ENCODE peak calls at places on chromosomes 5 and 9, in ten cellular contexts. One of them, this sample, is unnamed. For H3K4me1, the result is how much of the 10 kb centered on the place peaks cover.

GRCh38 chr9:131668439-131669233 is 71.2 kb downstream of the RAPGEF1 start:
- DNase-seq in kidney: no peak
- DNase-seq in psoas muscle: no peak
- DNase-seq in pancreas: peak
- DNase-seq in H9: no peak
- DNase-seq in heart left ventricle: peak
- DNase-seq in DND-41: peak
- DNase-seq in neural progenitor cell: no peak
- DNase-seq in lung: no peak
- DNase-seq in hepatocyte: peak
- DNase-seq in this sample: peak

GRCh38 chr5:83921794-83922193 is 201.1 kb upstream of the HAPLN1 start:
- DNase-seq in kidney: no peak
- DNase-seq in psoas muscle: no peak
- DNase-seq in pancreas: no peak
- DNase-seq in H9: no peak
- DNase-seq in heart left ventricle: no peak
- DNase-seq in DND-41: no peak
- DNase-seq in neural progenitor cell: no peak
- DNase-seq in lung: no peak
- DNase-seq in hepatocyte: no peak
- DNase-seq in this sample: no peak

GRCh38 chr5:172659909-172660628 is 19.0 kb downstream of the NEURL1B start:
- DNase-seq in kidney: peak
- DNase-seq in psoas muscle: peak
- DNase-seq in pancreas: peak
- DNase-seq in H9: peak
- DNase-seq in heart left ventricle: peak
- DNase-seq in DND-41: no peak
- DNase-seq in neural progenitor cell: peak
- DNase-seq in lung: peak
- DNase-seq in hepatocyte: peak
- DNase-seq in this sample: peak

GRCh38 chr5:93532370-93532769 is 48.6 kb downstream of the NR2F1-AS1 start:
- DNase-seq in kidney: peak
- DNase-seq in psoas muscle: peak
- DNase-seq in pancreas: peak
- DNase-seq in H9: no peak
- DNase-seq in heart left ventricle: peak
- DNase-seq in DND-41: no peak
- DNase-seq in neural progenitor cell: peak
- DNase-seq in lung: peak
- DNase-seq in hepatocyte: peak
- DNase-seq in this sample: no peak

GRCh38 chr9:132780230-132781007 is 97.7 kb downstream of the AK8 start:
- DNase-seq in kidney: no peak
- DNase-seq in psoas muscle: no peak
- DNase-seq in pancreas: no peak
- DNase-seq in H9: no peak
- DNase-seq in heart left ventricle: no peak
- DNase-seq in DND-41: no peak
- DNase-seq in neural progenitor cell: no peak
- DNase-seq in lung: no peak
- DNase-seq in hepatocyte: no peak
- DNase-seq in this sample: no peak

GRCh38 chr5:39156082-39156481 is 63.3 kb downstream of the FYB1 start:
- DNase-seq in kidney: no peak
- DNase-seq in psoas muscle: no peak
- DNase-seq in pancreas: no peak
- DNase-seq in H9: no peak
- DNase-seq in heart left ventricle: no peak
- DNase-seq in DND-41: no peak
- DNase-seq in neural progenitor cell: no peak
- DNase-seq in lung: no peak
- DNase-seq in hepatocyte: no peak
- DNase-seq in this sample: no peak

GRCh38 chr5:176405656-176406435 is 10.5 kb downstream of the CLTB start:
- DNase-seq in kidney: no peak
- DNase-seq in psoas muscle: no peak
- DNase-seq in pancreas: no peak
- DNase-seq in H9: peak
- DNase-seq in heart left ventricle: no peak
- DNase-seq in DND-41: no peak
- DNase-seq in neural progenitor cell: peak
- DNase-seq in lung: no peak
- DNase-seq in hepatocyte: peak
- DNase-seq in this sample: peak

GRCh38 chr9:84829997-84830696 is 160.6 kb downstream of the NTRK2 start:
- DNase-seq in kidney: no peak
- DNase-seq in psoas muscle: no peak
- DNase-seq in pancreas: no peak
- DNase-seq in H9: no peak
- DNase-seq in heart left ventricle: no peak
- DNase-seq in DND-41: no peak
- DNase-seq in neural progenitor cell: no peak
- DNase-seq in lung: no peak
- DNase-seq in hepatocyte: no peak
- DNase-seq in this sample: no peak

GRCh38 chr5:147487031-147487750 is 22.7 kb downstream of the DPYSL3 start:
- DNase-seq in kidney: no peak
- DNase-seq in psoas muscle: no peak
- DNase-seq in pancreas: no peak
- DNase-seq in H9: no peak
- DNase-seq in heart left ventricle: no peak
- DNase-seq in DND-41: no peak
- DNase-seq in neural progenitor cell: no peak
- DNase-seq in lung: no peak
- DNase-seq in hepatocyte: no peak
- DNase-seq in this sample: no peak
- H3K4me1 ChIP-seq in kidney: under half
- H3K4me1 ChIP-seq in psoas muscle: under half
- H3K4me1 ChIP-seq in pancreas: under half
- H3K4me1 ChIP-seq in H9: under half
- H3K4me1 ChIP-seq in heart left ventricle: half or more
- H3K4me1 ChIP-seq in DND-41: under half
- H3K4me1 ChIP-seq in neural progenitor cell: half or more
- H3K4me1 ChIP-seq in lung: under half
- H3K4me1 ChIP-seq in hepatocyte: under half
- H3K4me1 ChIP-seq in this sample: under half

GRCh38 chr5:14590949-14591348 is 9.4 kb downstream of the OTULINL start:
- DNase-seq in kidney: no peak
- DNase-seq in psoas muscle: no peak
- DNase-seq in pancreas: no peak
- DNase-seq in H9: no peak
- DNase-seq in heart left ventricle: no peak
- DNase-seq in DND-41: no peak
- DNase-seq in neural progenitor cell: no peak
- DNase-seq in lung: no peak
- DNase-seq in hepatocyte: no peak
- DNase-seq in this sample: no peak

GRCh38 chr5:14587143-14587542 is 5.6 kb downstream of the OTULINL start:
- DNase-seq in kidney: no peak
- DNase-seq in psoas muscle: peak
- DNase-seq in pancreas: no peak
- DNase-seq in H9: no peak
- DNase-seq in heart left ventricle: peak
- DNase-seq in DND-41: no peak
- DNase-seq in neural progenitor cell: no peak
- DNase-seq in lung: peak
- DNase-seq in hepatocyte: no peak
- DNase-seq in this sample: no peak

GRCh38 chr5:14588145-14588544 is 6.6 kb downstream of the OTULINL start:
- DNase-seq in kidney: no peak
- DNase-seq in psoas muscle: no peak
- DNase-seq in pancreas: no peak
- DNase-seq in H9: no peak
- DNase-seq in heart left ventricle: no peak
- DNase-seq in DND-41: no peak
- DNase-seq in neural progenitor cell: no peak
- DNase-seq in lung: no peak
- DNase-seq in hepatocyte: no peak
- DNase-seq in this sample: no peak

GRCh38 chr5:14591548-14591947 is 10.0 kb downstream of the OTULINL start:
- DNase-seq in kidney: no peak
- DNase-seq in psoas muscle: no peak
- DNase-seq in pancreas: no peak
- DNase-seq in H9: no peak
- DNase-seq in heart left ventricle: no peak
- DNase-seq in DND-41: no peak
- DNase-seq in neural progenitor cell: no peak
- DNase-seq in lung: no peak
- DNase-seq in hepatocyte: peak
- DNase-seq in this sample: no peak

GRCh38 chr5:14588758-14589543 is 7.4 kb downstream of the OTULINL start:
- DNase-seq in kidney: no peak
- DNase-seq in psoas muscle: no peak
- DNase-seq in pancreas: no peak
- DNase-seq in H9: no peak
- DNase-seq in heart left ventricle: no peak
- DNase-seq in DND-41: no peak
- DNase-seq in neural progenitor cell: no peak
- DNase-seq in lung: peak
- DNase-seq in hepatocyte: peak
- DNase-seq in this sample: no peak
- H3K4me1 ChIP-seq in kidney: under half
- H3K4me1 ChIP-seq in psoas muscle: under half
- H3K4me1 ChIP-seq in pancreas: under half
- H3K4me1 ChIP-seq in H9: under half
- H3K4me1 ChIP-seq in heart left ventricle: under half
- H3K4me1 ChIP-seq in DND-41: under half
- H3K4me1 ChIP-seq in neural progenitor cell: under half
- H3K4me1 ChIP-seq in lung: under half
- H3K4me1 ChIP-seq in hepatocyte: under half
- H3K4me1 ChIP-seq in this sample: under half

DNA sequence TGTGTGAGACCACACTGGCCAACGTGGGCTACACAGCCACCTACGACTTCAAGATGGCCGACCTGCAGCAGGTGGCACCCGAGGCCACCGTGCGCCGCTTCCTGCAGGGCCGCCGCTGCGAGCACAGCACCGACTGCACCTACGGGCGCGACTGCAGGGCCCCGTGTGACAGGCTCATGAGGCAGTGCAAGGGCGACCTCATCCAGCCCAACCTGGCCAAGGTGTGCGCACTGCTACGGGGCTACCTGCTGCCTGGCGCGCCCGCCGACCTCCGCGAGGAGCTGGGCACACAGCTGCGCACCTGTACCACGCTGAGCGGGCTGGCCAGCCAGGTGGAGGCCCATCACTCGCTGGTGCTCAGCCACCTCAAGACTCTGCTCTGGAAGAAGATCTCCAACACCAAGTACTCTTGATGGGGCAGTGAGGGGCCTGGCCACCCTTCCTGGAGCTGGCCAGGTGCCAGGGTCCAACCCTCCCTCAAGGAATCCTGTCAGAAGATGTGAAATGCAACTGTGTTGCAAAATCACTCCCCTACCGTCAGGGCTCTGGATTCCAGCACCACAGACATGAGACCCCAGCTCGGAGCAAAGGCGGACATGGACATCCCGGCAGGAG is 11.1 kb downstream of the DIPK1B start:
- DNase-seq in kidney: no peak
- DNase-seq in psoas muscle: no peak
- DNase-seq in pancreas: peak
- DNase-seq in H9: no peak
- DNase-seq in heart left ventricle: no peak
- DNase-seq in DND-41: no peak
- DNase-seq in neural progenitor cell: no peak
- DNase-seq in lung: no peak
- DNase-seq in hepatocyte: no peak
- DNase-seq in this sample: no peak
- H3K4me1 ChIP-seq in kidney: under half
- H3K4me1 ChIP-seq in psoas muscle: under half
- H3K4me1 ChIP-seq in pancreas: under half
- H3K4me1 ChIP-seq in H9: under half
- H3K4me1 ChIP-seq in heart left ventricle: half or more
- H3K4me1 ChIP-seq in DND-41: under half
- H3K4me1 ChIP-seq in neural progenitor cell: under half
- H3K4me1 ChIP-seq in lung: under half
- H3K4me1 ChIP-seq in hepatocyte: under half
- H3K4me1 ChIP-seq in this sample: under half

GRCh38 chr9:35488566-35489312 is 1.2 kb upstream of the RUSC2 start:
- DNase-seq in kidney: no peak
- DNase-seq in psoas muscle: no peak
- DNase-seq in pancreas: no peak
- DNase-seq in H9: no peak
- DNase-seq in heart left ventricle: no peak
- DNase-seq in DND-41: no peak
- DNase-seq in neural progenitor cell: no peak
- DNase-seq in lung: no peak
- DNase-seq in hepatocyte: no peak
- DNase-seq in this sample: no peak

GRCh38 chr9:35490155-35490909 is 421 bp downstream of the RUSC2 start:
- DNase-seq in kidney: no peak
- DNase-seq in psoas muscle: peak
- DNase-seq in pancreas: peak
- DNase-seq in H9: peak
- DNase-seq in heart left ventricle: peak
- DNase-seq in DND-41: no peak
- DNase-seq in neural progenitor cell: peak
- DNase-seq in lung: peak
- DNase-seq in hepatocyte: peak
- DNase-seq in this sample: no peak

GRCh38 chr9:35490910-35491465 is 1.1 kb downstream of the RUSC2 start:
- DNase-seq in kidney: no peak
- DNase-seq in psoas muscle: no peak
- DNase-seq in pancreas: no peak
- DNase-seq in H9: no peak
- DNase-seq in heart left ventricle: no peak
- DNase-seq in DND-41: no peak
- DNase-seq in neural progenitor cell: peak
- DNase-seq in lung: no peak
- DNase-seq in hepatocyte: peak
- DNase-seq in this sample: no peak

GRCh38 chr9:35488019-35488418 is 1.9 kb upstream of the RUSC2 start:
- DNase-seq in kidney: no peak
- DNase-seq in psoas muscle: no peak
- DNase-seq in pancreas: no peak
- DNase-seq in H9: no peak
- DNase-seq in heart left ventricle: peak
- DNase-seq in DND-41: no peak
- DNase-seq in neural progenitor cell: no peak
- DNase-seq in lung: no peak
- DNase-seq in hepatocyte: no peak
- DNase-seq in this sample: no peak

DNA sequence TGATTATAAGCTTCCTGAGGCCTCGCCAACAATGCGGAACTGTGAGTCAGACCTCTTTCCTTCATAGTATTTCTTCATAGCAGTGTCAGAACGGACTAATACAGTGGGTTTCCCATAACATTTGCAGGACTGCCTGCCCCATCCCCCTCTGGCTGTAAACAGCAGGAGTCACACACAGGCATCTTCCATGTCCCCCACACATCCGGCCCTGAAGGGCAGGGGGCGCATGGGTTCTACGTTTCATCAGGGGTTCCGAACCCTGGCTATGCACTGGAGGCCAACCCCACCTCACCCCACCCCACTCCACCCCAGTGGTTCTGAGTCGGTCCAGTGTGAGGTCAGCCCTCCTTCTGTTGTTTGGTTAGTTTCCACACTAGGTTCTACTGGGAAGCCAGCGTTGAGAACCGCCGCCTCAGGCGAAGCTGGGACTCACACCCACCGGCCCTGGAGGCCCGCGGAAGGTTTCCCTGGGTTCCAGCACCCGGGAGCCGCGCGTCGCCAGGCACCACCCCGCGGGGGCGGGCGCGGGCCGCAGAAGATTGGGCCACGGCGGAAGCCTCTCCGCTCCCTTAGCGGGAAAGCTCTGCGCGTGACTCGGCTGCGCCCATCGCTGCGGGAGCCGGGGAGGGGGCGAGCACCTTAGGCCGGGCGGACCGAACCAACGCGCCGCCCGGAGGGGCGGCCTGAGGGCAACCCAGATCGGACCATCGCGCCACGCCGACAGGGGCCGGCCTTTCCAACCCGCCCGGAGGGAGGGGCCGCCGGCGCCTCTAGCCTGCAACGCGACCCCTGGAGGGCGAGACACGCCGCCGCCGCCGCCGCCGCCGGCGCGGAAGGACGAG is at the start of gene RUSC2:
- DNase-seq in kidney: peak
- DNase-seq in psoas muscle: peak
- DNase-seq in pancreas: peak
- DNase-seq in H9: peak
- DNase-seq in heart left ventricle: peak
- DNase-seq in DND-41: no peak
- DNase-seq in neural progenitor cell: peak
- DNase-seq in lung: peak
- DNase-seq in hepatocyte: peak
- DNase-seq in this sample: peak
- H3K4me1 ChIP-seq in kidney: under half
- H3K4me1 ChIP-seq in psoas muscle: under half
- H3K4me1 ChIP-seq in pancreas: under half
- H3K4me1 ChIP-seq in H9: under half
- H3K4me1 ChIP-seq in heart left ventricle: under half
- H3K4me1 ChIP-seq in DND-41: under half
- H3K4me1 ChIP-seq in neural progenitor cell: under half
- H3K4me1 ChIP-seq in lung: under half
- H3K4me1 ChIP-seq in hepatocyte: under half
- H3K4me1 ChIP-seq in this sample: under half

This sample was measured in OCI-LY7.